ENCODE peak calls at places on chromosome 12, in nine cellular contexts. W, L, K, A, Q, S, B, H and V are unnamed samples.

GRCh38 chr12:124477109-124477915 is 90.1 kb downstream of the NCOR2 start:
- DNase-seq in A (no peak), K (no peak), Q (no peak), H (no peak), L (no peak), S (no peak), B (no peak), W (no peak), V (peak; percentile 64)

GRCh38 chr12:95601626-95602025 is 50.4 kb upstream of the USP44 start:
- DNase-seq in B (no peak), A (no peak), L (no peak), H (no peak), K (no peak), S (peak; percentile 9), W (no peak), Q (no peak), V (no peak)

GRCh38 chr12:85823436-85824179 is 12.6 kb downstream of the RASSF9 start:
- DNase-seq in L (peak; percentile 74), S (peak; percentile 75), Q (no peak), H (no peak), B (no peak), W (no peak), K (no peak), A (no peak), V (no peak)

GRCh38 chr12:27025116-27025515 is 2.8 kb downstream of the MED21 start:
- DNase-seq in K (no peak), Q (no peak), S (no peak), H (no peak), L (no peak), W (no peak), A (no peak), B (no peak), V (no peak)

GRCh38 chr12:71475280-71475679 is 35.7 kb downstream of the LGR5 start:
- DNase-seq in A (peak; percentile 59), S (no peak), W (no peak), K (no peak), H (peak; percentile 66), B (no peak), Q (peak; percentile 13), L (peak; percentile 45), V (no peak)

GRCh38 chr12:105860556-105861207 is 278.1 kb downstream of the NUAK1 start:
- DNase-seq in B (no peak), A (no peak), S (no peak), K (no peak), L (no peak), Q (no peak), H (no peak), W (no peak), V (no peak)

GRCh38 chr12:70292017-70292776 is 49.0 kb downstream of the CNOT2 start:
- DNase-seq in L (no peak), K (no peak), Q (no peak), H (no peak), S (no peak), W (peak; percentile 45), B (no peak), A (no peak), V (no peak)

GRCh38 chr12:89461649-89462612 is 62.7 kb downstream of the GALNT4 start:
- DNase-seq in S (peak; percentile 91), K (no peak), W (peak; percentile 76), L (peak; percentile 88), B (peak; percentile 20), A (no peak), Q (no peak), H (no peak), V (no peak)

GRCh38 chr12:86697916-86698315 is 441.7 kb upstream of the MGAT4C start:
- DNase-seq in B (no peak), Q (no peak), H (no peak), A (no peak), K (no peak), S (peak; percentile 13), W (no peak), L (peak; percentile 42), V (no peak)

GRCh38 chr12:64137117-64137516 is 85.0 kb downstream of the KICS2 start:
- DNase-seq in W (no peak), K (no peak), H (no peak), Q (no peak), A (no peak), L (no peak), B (no peak), S (no peak), V (no peak)

GRCh38 chr12:14315501-14315900 is 50.0 kb upstream of the ATF7IP start:
- DNase-seq in L (no peak), K (no peak), B (no peak), Q (no peak), W (no peak), H (no peak), A (no peak), S (no peak), V (no peak)

GRCh38 chr12:92297932-92298681 is 152.5 kb upstream of the BTG1 start:
- DNase-seq in S (peak; percentile 47), H (peak; percentile 33), B (no peak), W (no peak), Q (peak; percentile 24), L (peak; percentile 47), A (peak; percentile 63), K (no peak), V (no peak)

GRCh38 chr12:32650508-32650907 is 28.6 kb upstream of the DNM1L start:
- DNase-seq in H (no peak), L (no peak), A (no peak), B (no peak), K (no peak), S (no peak), Q (no peak), W (no peak), V (no peak)

GRCh38 chr12:75658826-75659823 is 147.7 kb upstream of the KRR1 start:
- DNase-seq in W (no peak), S (peak; percentile 81), Q (no peak), A (no peak), K (no peak), H (no peak), L (peak; percentile 82), B (no peak), V (no peak)

GRCh38 chr12:88416155-88416554 is 164.1 kb downstream of the KITLG start:
- DNase-seq in A (no peak), B (no peak), W (no peak), S (no peak), L (no peak), K (no peak), Q (no peak), H (no peak), V (no peak)
- H3K4me3 ChIP-seq in A (no peak overlapping the region), B (no peak overlapping the region), W (no peak overlapping the region), S (no peak overlapping the region), L (no peak overlapping the region), K (no peak overlapping the region), Q (no peak overlapping the region), H (no peak overlapping the region), V (no peak overlapping the region)

GRCh38 chr12:80411787-80412186 is 32.2 kb upstream of the PTPRQ start:
- DNase-seq in S (no peak), B (no peak), A (no peak), L (no peak), H (no peak), Q (no peak), W (no peak), K (no peak), V (no peak)

GRCh38 chr12:80412343-80412953 is 31.6 kb upstream of the PTPRQ start:
- DNase-seq in B (peak; percentile 8), S (peak; percentile 79), W (peak; percentile 87), K (peak; percentile 7), L (peak; percentile 76), Q (no peak), H (no peak), A (no peak), V (peak; percentile 19)

DNA sequence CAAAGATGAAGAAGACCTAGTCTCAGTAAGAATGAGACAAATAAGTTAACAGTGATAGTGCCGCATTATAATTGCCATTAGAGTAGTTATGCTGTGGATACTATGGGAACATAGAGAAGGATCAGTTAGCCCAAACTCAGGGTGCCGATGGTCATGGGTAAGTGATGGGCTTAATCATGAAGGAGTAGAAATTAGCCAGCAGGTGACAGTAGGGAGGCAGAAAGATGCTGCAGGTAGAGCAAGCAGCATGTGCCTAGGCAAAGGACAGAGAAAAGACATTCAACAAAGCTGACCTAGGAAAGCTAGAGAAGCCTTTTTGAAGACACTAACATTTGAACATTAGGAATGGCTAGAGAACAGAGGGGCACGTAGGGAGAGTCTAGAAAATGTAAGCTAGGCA is 30.6 kb upstream of the PTPRQ start:
- DNase-seq in B (no peak), L (no peak), S (no peak), Q (no peak), A (no peak), H (no peak), W (peak; percentile 35), K (no peak), V (no peak)
- TF ChIP-seq CTCF in B (no peak), L (no peak), S (no peak), Q (no peak), A (no peak), H (no peak), W (peak; percentile 48), K (no peak), V (no peak)

DNA sequence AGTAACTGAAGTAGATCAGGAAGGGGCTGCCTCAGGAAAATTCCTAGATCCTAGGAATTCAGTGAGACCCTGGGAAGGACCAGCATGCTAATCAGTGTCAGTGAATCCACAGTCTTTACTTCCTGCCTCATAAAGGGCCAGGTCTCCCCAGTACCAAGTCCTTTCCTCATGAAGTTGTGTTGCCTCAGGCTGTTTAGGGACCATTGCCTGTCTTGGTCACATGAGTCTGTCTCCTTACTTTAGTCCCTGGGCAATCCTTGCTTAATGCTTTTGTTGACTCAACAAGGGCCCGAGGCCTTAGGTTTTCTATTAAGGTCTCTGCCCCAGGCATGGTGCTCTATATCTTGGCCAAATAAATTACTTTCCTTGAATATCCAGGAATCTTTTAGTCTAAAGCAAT is 16.1 kb upstream of the ATF1 start:
- DNase-seq in W (peak; percentile 54), B (no peak), S (no peak), L (no peak), K (no peak), H (no peak), A (no peak), Q (no peak), V (no peak)
- H3K4me3 ChIP-seq in W (no peak overlapping the region), B (no peak overlapping the region), S (no peak overlapping the region), L (no peak overlapping the region), K (no peak overlapping the region), H (no peak overlapping the region), A (no peak overlapping the region), Q (no peak overlapping the region), V (no peak overlapping the region)

GRCh38 chr12:102765736-102766135 is 151.3 kb downstream of the PAH start:
- DNase-seq in S (peak; percentile 85), Q (no peak), K (no peak), A (no peak), B (no peak), W (no peak), H (no peak), L (no peak), V (no peak)

GRCh38 chr12:102766961-102767360 is 150.1 kb downstream of the PAH start:
- DNase-seq in B (no peak), S (no peak), K (no peak), A (no peak), L (no peak), Q (no peak), H (no peak), W (no peak), V (no peak)

DNA sequence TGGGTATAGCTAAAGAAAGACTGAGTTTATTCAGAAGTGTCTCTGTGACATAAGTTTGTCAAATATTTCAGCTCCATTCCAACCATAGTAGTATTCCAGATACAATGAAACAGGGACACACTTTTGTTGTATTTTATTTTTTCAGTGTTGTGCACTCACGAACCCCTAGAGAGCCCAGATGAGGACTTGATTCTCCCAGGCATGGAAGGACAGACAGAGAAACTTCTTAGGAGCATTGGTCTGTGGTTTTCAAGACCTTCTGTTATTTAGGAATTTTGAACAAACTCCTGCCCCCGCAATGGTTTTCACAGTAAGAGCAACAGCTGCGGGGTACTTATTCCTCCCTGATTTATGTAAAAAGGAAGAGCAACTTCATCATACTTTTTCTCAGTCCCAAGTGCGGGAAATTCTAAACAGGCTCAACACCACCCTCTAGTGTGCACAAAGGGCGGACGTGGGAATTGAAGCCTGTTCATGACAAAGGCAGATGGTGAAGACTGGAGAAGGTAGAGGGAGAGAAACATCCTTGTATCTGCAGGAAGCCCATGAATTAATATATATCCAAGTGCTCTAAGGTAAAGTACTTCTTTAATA is 147.6 kb downstream of the PAH start:
- DNase-seq in L (peak; percentile 69), W (peak; percentile 84), A (peak; percentile 79), H (peak; percentile 75), K (peak; percentile 62), S (peak; percentile 82), B (peak; percentile 13), Q (peak; percentile 85), V (peak; percentile 38)
- TF ChIP-seq CTCF in L (peak; percentile 77), W (peak; percentile 91), A (peak; percentile 72), H (peak; percentile 48), K (peak; percentile 14), S (peak; percentile 85), B (peak; percentile 74), Q (peak; percentile 62), V (peak; percentile 71)